ENCODE peak calls at places on chromosomes 1 and 21, in eight cellular contexts. C is T1000; L is D341Med; Y is activated CD4-positive, alpha-beta T cell treated with anti-CD3 and anti-CD28 coated beads for 24 hours; P is CD8-positive, alpha-beta memory T cell; F is tibial artery; Q is brain microvascular endothelial cell; H is M059J. V is an unnamed sample.

GRCh38 chr21:45866473-45867010 is 115.0 kb upstream of the COL6A1 start:
- DNase-seq in Q (no peak), Y (no peak), L (no peak), C (no peak), F (no peak), P (no peak), H (no peak), V (no peak)

GRCh38 chr21:34970126-34970525 is 79.0 kb downstream of the RUNX1 start:
- DNase-seq in Y (no peak), Q (no peak), L (no peak), H (no peak), C (no peak), F (no peak), P (no peak), V (no peak)

GRCh38 chr1:204520834-204521709 is 4.9 kb downstream of the MDM4 start:
- DNase-seq in L (no peak), Y (no peak), F (no peak), C (no peak), P (peak; percentile 52), H (peak; percentile 86), Q (peak; percentile 52), V (peak; percentile 76)

GRCh38 chr1:56676571-56677035 is 31.5 kb downstream of the PRKAA2 start:
- DNase-seq in F (no peak), L (no peak), H (peak; percentile 94), Y (no peak), Q (peak; percentile 87), C (peak; percentile 24), P (no peak), V (no peak)

GRCh38 chr1:233441981-233442380 is 114.5 kb downstream of the MAP3K21 start:
- DNase-seq in Q (no peak), C (no peak), P (no peak), Y (no peak), H (peak; percentile 50), L (no peak), F (no peak), V (no peak)

GRCh38 chr1:111669268-111669667 is 49.7 kb downstream of the RAP1A start:
- DNase-seq in Y (no peak), C (no peak), H (no peak), L (no peak), P (no peak), F (no peak), Q (no peak), V (no peak)

GRCh38 chr1:1967151-1967550 is 36.4 kb downstream of the CFAP74 start:
- DNase-seq in F (no peak), P (no peak), L (no peak), Y (no peak), C (no peak), Q (no peak), H (no peak), V (no peak)

GRCh38 chr1:201267481-201268229 is 15.7 kb upstream of the PKP1 start:
- DNase-seq in C (no peak), H (peak; percentile 76), P (no peak), Y (no peak), L (no peak), F (no peak), Q (peak; percentile 77), V (no peak)

GRCh38 chr1:230067871-230068814 is 1.1 kb downstream of the GALNT2 start:
- DNase-seq in P (peak; percentile 3), H (peak; percentile 35), F (peak; percentile 38), L (peak; percentile 76), Y (peak; percentile 16), Q (no peak), C (no peak), V (peak; percentile 24)

GRCh38 chr1:47477595-47478080 is 39.8 kb downstream of the FOXD2 start:
- DNase-seq in H (no peak), L (no peak), P (no peak), C (no peak), Y (no peak), F (no peak), Q (no peak), V (no peak)

GRCh38 chr1:29380532-29380931 is 144.2 kb downstream of the PTPRU start:
- DNase-seq in H (peak; percentile 70), Y (no peak), Q (no peak), C (no peak), L (peak; percentile 3), F (no peak), P (no peak), V (no peak)

GRCh38 chr1:63663301-63663700 is 70.1 kb downstream of the PGM1 start:
- DNase-seq in P (no peak), L (no peak), H (peak; percentile 80), F (no peak), C (no peak), Q (peak; percentile 40), Y (no peak), V (no peak)

GRCh38 chr1:157272899-157273774 is 134.9 kb upstream of the ETV3 start:
- DNase-seq in Y (no peak), F (no peak), Q (no peak), L (no peak), P (no peak), H (no peak), C (no peak), V (no peak)

GRCh38 chr1:247336390-247336789 is 4.7 kb upstream of the ZNF496 start:
- DNase-seq in L (no peak), Q (no peak), H (no peak), C (no peak), F (no peak), P (no peak), Y (no peak), V (no peak)

GRCh38 chr1:231550448-231550781 is 21.9 kb downstream of the TSNAX start:
- DNase-seq in Q (no peak), C (no peak), P (no peak), Y (no peak), H (peak; percentile 22), F (no peak), L (peak; percentile 63), V (peak; percentile 23)

GRCh38 chr1:59952065-59952464 is 25.5 kb upstream of the CYP2J2 start:
- DNase-seq in Q (peak; percentile 31), L (no peak), H (no peak), Y (no peak), F (no peak), P (no peak), C (no peak), V (no peak)

GRCh38 chr1:167663002-167663772 is 33.2 kb downstream of the RCSD1 start:
- DNase-seq in P (no peak), L (no peak), Q (peak; percentile 40), F (no peak), H (peak; percentile 94), C (peak; percentile 24), Y (no peak), V (no peak)

GRCh38 chr1:60620107-60620506 is 462.3 kb upstream of the NFIA start:
- DNase-seq in P (no peak), L (no peak), Y (no peak), Q (no peak), C (no peak), F (no peak), H (no peak), V (no peak)

GRCh38 chr1:42264791-42265190 is 70.2 kb downstream of the FOXJ3 start:
- DNase-seq in P (no peak), H (no peak), Q (no peak), C (no peak), L (no peak), Y (no peak), F (no peak), V (no peak)

GRCh38 chr1:211382182-211382713 is 55.6 kb downstream of the TRAF5 start:
- DNase-seq in H (no peak), F (no peak), P (no peak), L (no peak), Y (no peak), Q (no peak), C (no peak), V (no peak)

GRCh38 chr1:8984203-8984602 is 38.5 kb downstream of the CA6 start:
- DNase-seq in H (no peak), Q (no peak), Y (no peak), F (no peak), P (no peak), C (no peak), L (no peak), V (no peak)

GRCh38 chr1:168499094-168500049 is 44.4 kb downstream of the XCL2 start:
- DNase-seq in L (no peak), H (peak; percentile 52), C (no peak), F (no peak), P (no peak), Q (no peak), Y (no peak), V (no peak)

GRCh38 chr1:15617874-15618684 is 821 bp downstream of the DDI2 start:
- DNase-seq in L (peak; percentile 58), H (peak; percentile 51), Y (peak; percentile 10), P (peak; percentile 28), C (no peak), F (peak; percentile 38), Q (no peak), V (peak; percentile 47)

GRCh38 chr1:207620573-207620893 is 24.4 kb upstream of the CR1L start:
- DNase-seq in C (no peak), Y (no peak), F (no peak), P (no peak), Q (no peak), H (no peak), L (no peak), V (no peak)

GRCh38 chr1:169484683-169485426 is 889 bp downstream of the SLC19A2 start:
- DNase-seq in Q (peak; percentile 70), C (peak; percentile 25), L (peak; percentile 64), F (peak; percentile 73), H (peak; percentile 58), P (peak; percentile 6), Y (peak; percentile 11), V (peak; percentile 32)

GRCh38 chr1:236066828-236067386 is 2.0 kb upstream of the NID1 start:
- DNase-seq in P (peak; percentile 37), F (peak; percentile 82), Y (peak; percentile 49), H (no peak), C (no peak), Q (no peak), L (no peak), V (peak; percentile 72)

GRCh38 chr21:15631342-15631741 is 98.4 kb upstream of the USP25 start:
- DNase-seq in H (peak; percentile 72), P (no peak), Q (peak; percentile 55), Y (no peak), L (no peak), C (no peak), F (no peak), V (no peak)

GRCh38 chr1:16199700-16200099 is 12.8 kb downstream of the ARHGEF19 start:
- DNase-seq in Q (no peak), Y (no peak), F (no peak), C (no peak), L (no peak), P (no peak), H (no peak), V (no peak)

GRCh38 chr1:58287894-58288623 is 258.5 kb downstream of the OMA1 start:
- DNase-seq in Y (no peak), F (no peak), Q (no peak), L (no peak), C (no peak), P (no peak), H (no peak), V (no peak)

V was measured in germinal center.